ENCODE peak calls at places on chromosomes 5 and 9, in ten cellular contexts. L is fibroblast of lung, O is dorsolateral prefrontal cortex, S is PC-9, C is SK-N-SH, T is WERI-Rb-1, V is psoas muscle, U is ovary, F is AG04449, D is Peyer's patch. J is an unnamed sample.
A peak's percentile ranks its signal among the peaks of the same experiment; 100 is the strongest.

GRCh38 chr9:121399883-121400607 is 30.0 kb upstream of the STOM start:
- DNase-seq in L (peak; percentile 85), O (no peak), S (peak; percentile 68), C (peak; percentile 37), T (no peak), V (no peak), U (no peak), F (peak; percentile 37), D (no peak), J (peak; percentile 85)

GRCh38 chr5:139460457-139460856 is 2.1 kb downstream of the ECSCR start:
- DNase-seq in L (no peak), O (no peak), S (no peak), C (no peak), T (no peak), V (no peak), U (no peak), F (no peak), D (no peak), J (no peak)

GRCh38 chr5:137453476-137454080 is 45.5 kb downstream of the SPOCK1 start:
- DNase-seq in L (peak; percentile 44), O (no peak), S (no peak), C (no peak), T (no peak), V (no peak), U (no peak), F (no peak), D (no peak), J (peak; percentile 35)

GRCh38 chr5:31083364-31083763 is 110.1 kb upstream of the CDH6 start:
- DNase-seq in L (no peak), O (no peak), S (no peak), C (no peak), T (no peak), V (no peak), U (no peak), F (no peak), D (no peak), J (no peak)

GRCh38 chr5:115775999-115776398 is 40.5 kb downstream of the CDO1 start:
- DNase-seq in L (no peak), O (no peak), S (no peak), C (no peak), T (no peak), V (no peak), U (no peak), F (no peak), D (no peak), J (no peak)

GRCh38 chr9:12426198-12426864 is 266.9 kb upstream of the TYRP1 start:
- DNase-seq in L (peak; percentile 5), O (no peak), S (no peak), C (no peak), T (no peak), V (no peak), U (no peak), F (no peak), D (no peak), J (no peak)

GRCh38 chr9:16442622-16443021 is 427.8 kb downstream of the BNC2 start:
- DNase-seq in L (peak; percentile 64), O (no peak), S (peak; percentile 76), C (no peak), T (no peak), V (peak; percentile 54), U (no peak), F (no peak), D (no peak), J (no peak)

GRCh38 chr5:10471672-10472071 is 30.0 kb downstream of the ROPN1L start:
- DNase-seq in L (no peak), O (no peak), S (no peak), C (no peak), T (no peak), V (no peak), U (no peak), F (no peak), D (no peak), J (no peak)

GRCh38 chr5:81830602-81831001 is 79.7 kb upstream of the SSBP2 start:
- DNase-seq in L (no peak), O (no peak), S (no peak), C (no peak), T (no peak), V (no peak), U (no peak), F (no peak), D (no peak), J (no peak)

GRCh38 chr5:81834021-81834660 is 83.2 kb upstream of the SSBP2 start:
- DNase-seq in L (no peak), O (no peak), S (no peak), C (no peak), T (no peak), V (no peak), U (no peak), F (no peak), D (no peak), J (no peak)

GRCh38 chr5:81837667-81838306 is 86.9 kb upstream of the SSBP2 start:
- DNase-seq in L (no peak), O (no peak), S (no peak), C (no peak), T (no peak), V (no peak), U (no peak), F (no peak), D (no peak), J (no peak)

GRCh38 chr5:81838307-81838906 is 87.5 kb upstream of the SSBP2 start:
- DNase-seq in L (peak; percentile 56), O (no peak), S (peak; percentile 40), C (no peak), T (peak; percentile 45), V (no peak), U (no peak), F (no peak), D (peak; percentile 68), J (no peak)

DNA sequence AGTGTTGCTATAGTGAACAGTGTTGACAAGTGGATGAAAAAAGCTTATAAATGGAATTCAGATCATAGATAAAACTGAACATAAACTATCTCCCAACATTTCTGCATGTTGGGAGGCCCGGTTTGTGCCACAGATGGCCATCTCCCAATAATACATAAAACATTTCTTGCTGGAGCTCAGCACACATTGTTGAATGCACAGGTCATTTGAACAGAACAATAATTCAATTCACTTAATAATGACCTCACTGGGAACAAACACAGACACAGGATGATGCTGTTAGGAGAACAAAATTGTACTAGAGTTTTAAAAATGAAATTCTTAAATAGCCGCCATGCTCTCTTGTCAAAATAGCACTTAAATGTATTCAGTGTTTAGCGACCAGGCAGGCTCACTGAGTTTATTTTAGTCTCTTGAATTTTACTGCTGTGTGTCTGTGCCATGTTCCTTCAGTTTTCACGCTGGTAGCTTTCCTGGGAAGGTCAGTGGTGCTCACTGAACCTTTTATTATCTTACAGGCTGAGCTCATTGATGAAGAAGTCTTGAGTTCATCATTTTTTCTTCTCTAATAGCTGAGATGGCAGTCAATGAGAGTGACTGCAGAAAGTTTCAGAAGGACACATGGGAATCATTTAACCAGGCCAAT is 85.0 kb upstream of the SSBP2 start:
- DNase-seq in L (no peak), O (no peak), S (no peak), C (peak; percentile 50), T (no peak), V (no peak), U (no peak), F (no peak), D (no peak), J (no peak)
- TF ChIP-seq CTCF in L (no peak), O (no peak), S (no peak), C (no peak), T (no peak), V (no peak), U (no peak), F (no peak), D (no peak), J (no peak)

GRCh38 chr9:129282308-129283211 is 104.5 kb upstream of the IER5L start:
- DNase-seq in L (no peak), O (peak; percentile 21), S (no peak), C (no peak), T (peak; percentile 4), V (peak; percentile 48), U (peak; percentile 54), F (no peak), D (peak; percentile 34), J (no peak)
- H3K4me3 ChIP-seq in L (no peak overlapping the region), O (peak overlapping the region; percentile 49), S (no peak overlapping the region), C (no peak overlapping the region), T (no peak overlapping the region), V (peak overlapping the region; percentile 57), U (peak overlapping the region; percentile 19), F (no peak overlapping the region), D (peak overlapping the region; percentile 42), J (no peak overlapping the region)

DNA sequence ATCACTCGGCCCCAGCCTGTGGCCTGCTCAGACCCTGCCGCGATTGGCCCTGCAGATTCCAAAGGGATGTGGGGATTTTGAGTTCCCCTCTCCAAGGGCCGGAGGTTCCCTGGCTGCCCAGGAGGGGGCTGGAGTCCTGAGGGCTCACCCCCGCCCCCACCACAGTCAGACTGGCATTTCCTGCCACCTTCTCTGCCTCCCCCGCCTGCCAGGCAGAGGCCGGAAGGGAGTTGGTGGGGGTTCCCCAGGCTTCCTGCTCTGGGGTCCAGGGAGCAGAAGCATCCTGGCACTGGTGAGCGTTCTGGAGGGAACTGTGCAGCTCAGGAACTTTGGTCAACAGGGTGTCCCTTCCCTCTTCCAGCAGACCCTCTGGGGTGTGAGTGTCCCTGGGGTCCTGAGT is 70.6 kb downstream of the RXRA start:
- DNase-seq in L (no peak), O (no peak), S (no peak), C (no peak), T (no peak), V (no peak), U (no peak), F (no peak), D (peak; percentile 69), J (no peak)
- TF ChIP-seq CTCF in L (no peak), O (no peak), S (no peak), C (no peak), T (no peak), V (no peak), U (no peak), F (no peak), D (no peak), J (no peak)

GRCh38 chr5:150235548-150235895 is 45.7 kb downstream of the SLC6A7 start:
- DNase-seq in L (no peak), O (no peak), S (no peak), C (no peak), T (peak; percentile 39), V (no peak), U (no peak), F (no peak), D (no peak), J (no peak)
- H3K4me3 ChIP-seq in L (no peak overlapping the region), O (no peak overlapping the region), S (no peak overlapping the region), C (no peak overlapping the region), T (no peak overlapping the region), V (no peak overlapping the region), U (no peak overlapping the region), F (no peak overlapping the region), D (no peak overlapping the region), J (no peak overlapping the region)

GRCh38 chr9:105694848-105695581 is 674 bp downstream of the TMEM38B start:
- DNase-seq in L (peak; percentile 49), O (peak; percentile 64), S (peak; percentile 63), C (peak; percentile 81), T (peak; percentile 70), V (peak; percentile 90), U (peak; percentile 70), F (no peak), D (peak; percentile 76), J (no peak)
- TF ChIP-seq CTCF in L (no peak), O (no peak), S (no peak), C (no peak), T (no peak), V (no peak), U (no peak), F (no peak), D (no peak), J (no peak)

J was measured in HFF-Myc.